ENCODE peak calls at places on chromosome 9, in eight cellular contexts. P, S, H, D, L, X, W and F are unnamed samples.

GRCh38 chr9:80492221-80492620 is 920.5 kb downstream of the TLE4 start:
- DNase-seq in X (peak), W (no peak), S (no peak), P (peak), D (no peak), H (no peak), L (peak), F (no peak)

GRCh38 chr9:77649109-77649812 is 1.1 kb upstream of the GNA14 start:
- DNase-seq in P (no peak), X (peak), L (peak), H (no peak), D (no peak), W (peak), S (no peak), F (peak)

GRCh38 chr9:93099551-93100264 is 3.7 kb downstream of the CARD19 start:
- DNase-seq in W (no peak), L (no peak), S (no peak), X (no peak), H (no peak), D (no peak), P (no peak), F (no peak)

GRCh38 chr9:114161518-114161917 is 6.2 kb downstream of the COL27A1 start:
- DNase-seq in D (no peak), P (no peak), W (no peak), H (no peak), L (no peak), S (no peak), X (no peak), F (no peak)

GRCh38 chr9:32218100-32218767 is 166.2 kb upstream of the ACO1 start:
- DNase-seq in W (no peak), X (no peak), P (no peak), S (no peak), D (no peak), L (no peak), H (peak), F (no peak)

GRCh38 chr9:89670114-89670513 is 65.3 kb downstream of the GADD45G start:
- DNase-seq in S (no peak), X (no peak), D (no peak), P (no peak), H (no peak), W (no peak), L (no peak), F (no peak)

GRCh38 chr9:94581711-94582110 is 11.9 kb downstream of the FBP2 start:
- DNase-seq in D (no peak), X (no peak), S (no peak), W (no peak), P (no peak), L (no peak), H (no peak), F (no peak)

GRCh38 chr9:2610985-2611384 is 10.6 kb upstream of the VLDLR start:
- DNase-seq in P (no peak), S (no peak), L (peak), W (no peak), D (no peak), X (no peak), H (no peak), F (peak)

GRCh38 chr9:98892296-98892695 is 51.4 kb upstream of the COL15A1 start:
- DNase-seq in L (peak), S (no peak), P (no peak), X (peak), D (no peak), H (no peak), W (no peak), F (no peak)

DNA sequence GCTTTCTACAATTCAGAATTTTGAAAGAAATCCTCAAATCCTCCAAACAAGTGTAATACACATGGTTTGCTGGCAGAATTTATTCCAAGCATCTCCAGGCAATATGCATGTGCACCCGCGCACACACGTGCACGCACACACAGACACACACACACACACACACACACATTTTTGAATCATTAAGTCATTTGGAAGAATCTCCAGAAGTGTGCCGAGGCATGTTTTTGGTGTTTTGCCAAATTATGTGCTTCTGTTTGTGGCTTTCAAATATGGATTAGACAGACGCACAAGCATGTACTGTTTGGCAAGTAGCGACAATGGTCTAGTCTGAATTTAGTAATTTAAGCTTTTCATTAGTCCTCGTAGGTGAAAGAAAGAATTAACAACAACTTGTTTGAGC is 36.7 kb downstream of the NFIB start:
- DNase-seq in D (no peak), X (peak), W (no peak), L (peak), H (no peak), P (peak), S (no peak), F (peak)
- TF ChIP-seq CTCF in D (no peak), X (no peak), W (no peak), L (no peak), H (no peak), P (no peak), S (no peak), F (no peak)

GRCh38 chr9:22308177-22308576 is 138.4 kb upstream of the DMRTA1 start:
- DNase-seq in S (peak), W (no peak), X (no peak), P (no peak), L (no peak), D (no peak), H (no peak), F (no peak)

GRCh38 chr9:22307013-22307711 is 139.5 kb upstream of the DMRTA1 start:
- DNase-seq in H (no peak), W (peak), D (peak), L (peak), S (peak), P (no peak), X (peak), F (peak)
- TF ChIP-seq CTCF in H (peak), W (peak), D (peak), L (peak), S (peak), P (no peak), X (peak), F (peak)

GRCh38 chr9:132182609-132183073 is 20.8 kb downstream of the NTNG2 start:
- DNase-seq in S (no peak), H (no peak), X (no peak), P (no peak), D (no peak), L (peak), W (no peak), F (no peak)
- TF ChIP-seq CTCF in S (peak), H (no peak), X (peak), P (no peak), D (peak), L (peak), W (no peak), F (peak)

GRCh38 chr9:96340707-96341106 is 38.7 kb upstream of the HSD17B3 start:
- DNase-seq in H (no peak), P (no peak), X (no peak), S (no peak), W (no peak), L (no peak), D (no peak), F (no peak)
- TF ChIP-seq CTCF in H (no peak), P (no peak), X (no peak), S (no peak), W (no peak), L (no peak), D (no peak), F (no peak)

DNA sequence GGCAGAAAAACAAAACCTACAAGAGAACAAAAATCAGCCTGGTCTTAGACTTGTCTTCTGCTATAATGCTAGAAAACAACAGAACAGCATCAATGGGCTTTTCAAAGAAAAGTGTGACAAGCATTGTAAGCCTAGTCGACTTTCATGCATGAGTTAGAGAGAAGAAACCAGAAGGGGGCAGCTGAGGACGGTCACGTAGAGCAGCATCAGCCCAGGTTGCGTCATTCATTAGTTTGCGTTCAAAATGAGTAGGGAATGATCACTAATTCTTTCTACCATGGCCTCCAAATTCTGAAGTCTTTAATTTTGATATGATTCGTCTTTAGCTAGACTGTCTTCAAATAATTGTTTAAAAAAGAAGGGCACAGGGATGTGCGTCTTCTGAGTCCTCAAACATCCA is 4.7 kb upstream of the ISCA1 start:
- DNase-seq in D (no peak), X (peak), P (no peak), L (peak), H (peak), W (peak), S (peak), F (no peak)
- TF ChIP-seq CTCF in D (peak), X (peak), P (no peak), L (peak), H (peak), W (peak), S (peak), F (peak)

GRCh38 chr9:75372499-75373268 is 284.4 kb downstream of the OSTF1 start:
- DNase-seq in D (no peak), H (no peak), S (no peak), X (peak), W (no peak), L (no peak), P (no peak), F (no peak)
- TF ChIP-seq CTCF in D (no peak), H (no peak), S (peak), X (peak), W (no peak), L (no peak), P (no peak), F (no peak)

DNA sequence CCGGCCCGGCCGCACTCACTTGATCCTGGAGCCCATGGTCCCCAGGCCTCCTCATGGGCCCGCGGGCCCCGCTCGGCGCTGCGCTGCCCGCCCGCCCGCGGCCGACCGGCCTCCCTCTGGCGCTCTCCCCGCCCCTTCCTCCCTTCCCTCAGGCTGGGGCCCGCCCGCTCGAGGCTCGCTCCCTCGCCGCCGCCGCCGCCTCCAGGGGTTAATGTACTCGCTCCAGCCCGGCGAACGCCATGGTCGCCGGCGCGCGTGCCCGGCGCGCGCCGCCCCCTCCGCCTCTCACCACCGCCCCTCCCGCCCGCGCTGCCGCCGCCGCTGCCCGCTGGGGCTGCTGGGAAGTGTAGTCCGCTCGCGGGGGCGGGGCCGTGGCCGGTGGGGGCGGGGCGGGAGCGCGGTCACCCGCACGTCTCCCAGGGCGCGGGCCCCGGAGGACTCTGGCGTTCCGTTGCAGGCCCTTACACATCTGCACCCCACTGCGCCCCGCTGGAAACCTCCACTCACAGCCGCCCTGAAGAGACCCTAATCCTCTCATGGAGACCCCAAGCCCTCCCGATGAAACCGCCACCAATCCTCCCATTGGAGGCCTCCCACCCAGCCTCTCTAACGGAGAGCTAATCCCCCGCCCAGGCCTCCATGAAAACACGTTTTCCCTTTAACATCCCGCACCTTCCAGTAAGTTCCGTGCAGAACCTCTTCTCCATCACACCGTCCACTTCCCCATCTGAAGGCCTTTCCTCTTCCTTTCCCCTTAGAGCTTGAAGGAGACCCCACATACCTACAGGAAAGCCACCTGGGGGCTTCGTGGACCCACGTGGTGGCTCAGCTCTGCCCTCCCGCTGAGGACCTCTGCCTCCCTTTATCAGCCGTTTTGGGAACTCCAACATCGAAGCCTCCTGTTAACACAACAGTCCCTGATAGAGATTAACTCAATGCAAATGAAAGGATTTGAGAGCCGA is at the start of gene DENND1A:
- DNase-seq in X (peak), H (peak), D (no peak), L (peak), S (no peak), P (peak), W (peak), F (peak)
- TF ChIP-seq CTCF in X (no peak), H (no peak), D (no peak), L (no peak), S (no peak), P (no peak), W (no peak), F (no peak)